ENCODE peak calls at places on chromosomes 16 and 17, in four cellular contexts. I is right cardiac atrium, K is pancreas, L is SK-N-SH. B is an unnamed sample.

GRCh38 chr16:19389246-19389645 is 28.4 kb upstream of the TMC5 start:
- DNase-seq in I (peak; percentile 45), K (peak; percentile 49), L (peak; percentile 60), B (peak; percentile 89)

GRCh38 chr16:86516618-86517003 is 6.3 kb downstream of the FOXF1 start:
- DNase-seq in L (no peak), I (no peak), K (no peak), B (no peak)

GRCh38 chr17:30433514-30433913 is 43.7 kb upstream of the GOSR1 start:
- DNase-seq in K (no peak), I (no peak), L (no peak), B (no peak)

GRCh38 chr17:78343433-78344201 is 16.3 kb downstream of the SOCS3 start:
- DNase-seq in L (no peak), I (no peak), K (no peak), B (peak; percentile 89)

GRCh38 chr17:36511216-36511615 is 23.5 kb downstream of the MYO19 start:
- DNase-seq in I (no peak), L (no peak), K (no peak), B (no peak)

GRCh38 chr16:58730724-58731370 is 3.3 kb downstream of the GOT2 start:
- DNase-seq in K (no peak), I (no peak), L (no peak), B (no peak)

GRCh38 chr17:7824021-7824924 is 9.7 kb upstream of the KDM6B start:
- DNase-seq in K (no peak), I (no peak), L (no peak), B (no peak)

GRCh38 chr17:394718-395095 is 42.1 kb upstream of the RPH3AL start:
- DNase-seq in L (no peak), K (no peak), I (no peak), B (no peak)

GRCh38 chr17:77674358-77674757 is 284.1 kb upstream of the TNRC6C start:
- DNase-seq in K (no peak), I (no peak), L (peak; percentile 4), B (no peak)

GRCh38 chr17:80668375-80669149 is 123.9 kb downstream of the RPTOR start:
- DNase-seq in L (no peak), I (no peak), K (no peak), B (no peak)

GRCh38 chr17:69764137-69764536 is 310.9 kb upstream of the KCNJ16 start:
- DNase-seq in L (no peak), I (no peak), K (no peak), B (no peak)

GRCh38 chr16:84893849-84894599 is 74.2 kb downstream of the CRISPLD2 start:
- DNase-seq in K (no peak), L (no peak), I (no peak), B (peak; percentile 49)

GRCh38 chr17:12388206-12388605 is 277.5 kb upstream of the MYOCD start:
- DNase-seq in L (no peak), I (no peak), K (no peak), B (no peak)

GRCh38 chr16:88531346-88531745 is 38.9 kb upstream of the ZC3H18 start:
- DNase-seq in L (no peak), I (no peak), K (no peak), B (peak; percentile 29)

GRCh38 chr17:3659541-3660111 is 8.8 kb downstream of the TAX1BP3 start:
- DNase-seq in K (peak; percentile 51), I (peak; percentile 89), L (no peak), B (peak; percentile 81)

GRCh38 chr16:89140401-89140800 is 31.1 kb upstream of the CDH15 start:
- DNase-seq in K (no peak), I (no peak), L (no peak), B (no peak)

GRCh38 chr17:65181237-65182061 is 44.3 kb downstream of the RGS9 start:
- DNase-seq in L (no peak), I (no peak), K (no peak), B (no peak)

GRCh38 chr16:31696968-31697743 is 169.5 kb downstream of the AHSP start:
- DNase-seq in K (no peak), L (peak; percentile 76), I (no peak), B (no peak)

GRCh38 chr17:44828919-44829557 is 1.0 kb downstream of the GJC1 start:
- DNase-seq in K (no peak), L (no peak), I (no peak), B (no peak)

GRCh38 chr17:1035546-1036170 is 38.7 kb downstream of the TIMM22 start:
- DNase-seq in L (peak; percentile 52), K (no peak), I (no peak), B (no peak)

GRCh38 chr17:4953461-4953961 is 2.6 kb downstream of the ENO3 start:
- DNase-seq in I (no peak), L (no peak), K (no peak), B (no peak)

GRCh38 chr17:29891131-29891530 is 38.9 kb downstream of the SSH2 start:
- DNase-seq in L (no peak), I (no peak), K (no peak), B (no peak)

GRCh38 chr17:39208893-39209292 is 8.8 kb downstream of the RPL19 start:
- DNase-seq in K (no peak), L (no peak), I (no peak), B (peak; percentile 71)

GRCh38 chr16:87878704-87879103 is 9.4 kb upstream of the SLC7A5 start:
- DNase-seq in K (no peak), L (no peak), I (no peak), B (no peak)

DNA sequence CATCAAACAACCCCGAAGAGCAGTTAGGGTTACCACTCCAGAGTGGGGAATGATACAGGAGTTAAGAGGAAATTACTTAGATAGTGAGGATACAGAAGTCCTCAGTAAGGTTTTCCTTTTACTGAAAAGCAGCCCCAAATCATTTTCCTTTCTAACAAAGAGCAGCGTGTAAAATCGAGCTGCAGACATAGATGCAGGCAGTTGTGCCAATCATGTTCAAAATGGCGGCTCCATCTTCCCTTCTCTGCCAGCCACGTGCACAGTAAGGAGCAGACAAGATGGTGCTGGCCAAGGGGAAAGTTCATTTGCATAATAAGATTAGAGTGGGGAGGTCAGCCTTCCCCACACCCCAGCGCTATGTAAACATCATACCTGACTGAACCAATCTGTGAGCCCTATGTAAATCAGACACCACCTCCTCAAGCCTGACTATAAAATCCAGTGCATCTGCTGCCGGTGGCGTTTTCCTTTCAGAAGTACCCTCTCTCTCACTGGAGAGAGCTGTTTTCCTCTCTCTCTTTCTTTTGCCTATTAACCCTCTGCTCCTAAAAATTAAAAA is 2.5 kb upstream of the SRL start:
- DNase-seq in I (no peak), L (no peak), K (no peak), B (no peak)
- H3K27ac ChIP-seq in I (no peak overlapping the region), L (no peak overlapping the region), K (no peak overlapping the region), B (no peak overlapping the region)

GRCh38 chr17:40316571-40317344 is 7.8 kb downstream of the RARA start:
- DNase-seq in I (peak; percentile 73), L (peak; percentile 87), K (peak; percentile 63), B (peak; percentile 87)

GRCh38 chr17:40317345-40317873 is 8.4 kb downstream of the RARA start:
- DNase-seq in I (peak; percentile 69), K (no peak), L (peak; percentile 68), B (peak; percentile 59)

GRCh38 chr17:40314557-40314953 is 5.6 kb downstream of the RARA start:
- DNase-seq in K (peak; percentile 84), L (peak; percentile 60), I (peak; percentile 89), B (peak; percentile 99)

GRCh38 chr17:40315206-40315605 is 6.2 kb downstream of the RARA start:
- DNase-seq in I (no peak), L (no peak), K (no peak), B (no peak)

DNA sequence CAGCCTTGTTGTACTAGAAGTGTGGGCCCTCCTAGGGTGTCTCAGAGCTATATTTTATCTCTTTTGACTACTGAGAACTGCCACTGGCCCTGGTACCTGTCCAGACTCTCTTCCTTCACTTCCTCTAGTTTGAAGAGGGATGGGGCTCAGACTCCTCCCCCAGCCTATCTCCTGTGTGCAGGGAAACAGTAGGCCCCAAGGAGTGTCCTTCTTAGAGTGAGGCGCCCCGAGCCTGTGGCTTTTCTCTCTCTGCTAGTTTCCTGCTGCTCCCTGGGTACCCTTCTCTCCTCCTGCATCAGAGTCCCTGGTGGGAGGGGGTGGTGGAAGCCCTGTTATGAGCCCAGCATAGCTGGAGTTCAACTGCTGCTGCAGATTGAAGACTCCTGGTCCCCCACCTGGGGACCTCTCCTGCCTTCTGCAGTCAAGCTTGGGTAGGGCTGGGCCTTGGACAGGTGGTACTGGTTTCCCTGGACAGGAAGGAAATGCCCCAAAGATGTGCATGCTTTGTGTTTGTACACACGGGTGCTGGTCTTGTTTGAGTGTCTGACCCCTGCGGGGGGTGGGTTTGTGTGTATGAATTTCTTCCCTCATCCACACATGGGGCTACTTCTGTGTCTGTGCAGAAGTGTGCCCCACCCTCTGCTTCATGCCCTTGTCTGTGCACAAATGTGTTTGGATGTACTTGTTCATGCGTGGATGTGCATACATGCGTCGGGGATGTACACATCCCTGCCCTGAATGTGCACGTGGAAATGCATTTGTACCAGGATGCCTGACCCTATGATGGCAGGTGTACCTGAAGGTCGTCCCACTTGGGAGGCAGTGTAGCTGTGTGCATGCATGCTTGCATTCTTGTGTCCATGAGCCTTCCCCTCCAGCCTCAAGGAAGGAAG is 6.9 kb downstream of the RARA start:
- DNase-seq in L (peak; percentile 8), I (no peak), K (no peak), B (no peak)
- H3K27ac ChIP-seq in L (peak overlapping the region; percentile 94), I (peak overlapping the region; percentile 45), K (peak overlapping the region; percentile 80), B (peak overlapping the region; percentile 96)

GRCh38 chr17:8960325-8961144 is 5.0 kb downstream of the PIK3R5 start:
- DNase-seq in K (no peak), L (no peak), I (no peak), B (no peak)
- H3K27ac ChIP-seq in K (no peak overlapping the region), L (no peak overlapping the region), I (no peak overlapping the region), B (no peak overlapping the region)

DNA sequence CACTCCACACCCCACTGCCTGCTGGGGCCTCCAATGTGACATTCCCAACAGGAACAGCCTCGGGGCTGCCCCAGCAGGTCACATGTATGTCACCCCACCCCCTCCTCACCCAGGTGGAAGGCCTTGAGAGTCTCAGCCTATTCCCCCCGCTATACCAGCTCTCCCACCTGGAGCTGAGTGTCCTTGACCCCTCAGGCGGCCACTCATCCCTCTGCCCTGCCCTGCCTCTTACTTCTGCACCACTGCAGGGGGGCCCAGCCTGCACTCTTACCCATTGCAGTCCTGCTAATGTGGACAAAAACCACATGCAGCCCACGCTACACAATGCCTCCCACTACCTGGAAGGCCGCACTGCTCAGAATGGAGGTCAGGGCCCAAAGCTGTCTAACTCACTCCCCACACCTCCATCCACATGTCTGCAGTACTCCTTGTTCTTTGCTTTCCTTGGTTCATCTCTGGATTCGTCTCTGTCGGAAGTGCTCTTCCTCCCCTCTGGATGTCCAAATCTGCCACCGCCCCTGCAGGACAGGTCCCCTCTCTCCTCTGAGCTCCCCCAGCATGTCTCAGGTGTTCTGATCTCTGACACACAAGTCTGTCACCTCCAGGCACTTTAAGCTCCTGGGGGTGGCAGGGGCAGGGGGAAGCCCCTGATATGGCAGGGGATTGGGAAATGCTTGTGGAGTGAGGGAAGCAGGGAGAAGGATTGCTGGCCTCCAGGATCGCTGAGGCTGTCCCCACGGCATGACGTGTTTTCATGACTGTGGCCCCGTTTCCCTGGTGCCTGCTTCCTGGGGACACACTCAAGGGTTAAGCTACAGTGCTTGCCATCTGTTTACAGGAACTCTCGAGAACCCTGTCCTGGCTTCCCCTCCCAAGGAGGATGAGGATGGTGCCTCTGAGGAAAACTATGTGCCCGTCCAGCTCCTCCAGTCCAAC is 20.8 kb downstream of the TRPV2 start:
- DNase-seq in L (no peak), K (no peak), I (peak; percentile 9), B (no peak)
- H3K27ac ChIP-seq in L (no peak overlapping the region), K (no peak overlapping the region), I (no peak overlapping the region), B (no peak overlapping the region)

GRCh38 chr16:24826817-24827566 is 18.8 kb upstream of the SLC5A11 start:
- DNase-seq in I (no peak), L (no peak), K (no peak), B (no peak)
- H3K27ac ChIP-seq in I (no peak overlapping the region), L (no peak overlapping the region), K (no peak overlapping the region), B (no peak overlapping the region)

B was measured in upper lobe of left lung.